ENCODE peak calls at places on chromosomes 5 and 9, in nine cellular contexts. N is stomach; Y is neural progenitor cell; P is Peyer's patch; Q is fibroblast of lung; O is WERI-Rb-1; M is endodermal cell; U is HepG2; K is CD4-positive, alpha-beta T cell. G is an unnamed sample.

GRCh38 chr9:32899181-32899580 is 102.2 kb downstream of the APTX start:
- DNase-seq in K (no peak), Y (no peak), P (no peak), U (no peak), O (no peak), Q (peak; percentile 56), M (no peak), N (no peak), G (no peak)

GRCh38 chr9:81717747-81718077 is 28.4 kb upstream of the TLE1 start:
- DNase-seq in P (no peak), N (no peak), O (no peak), Q (no peak), Y (no peak), M (no peak), U (no peak), K (no peak), G (no peak)

GRCh38 chr9:131276107-131276888 is at the start of gene FAM78A:
- DNase-seq in N (peak; percentile 57), K (peak; percentile 66), Q (peak; percentile 10), M (peak; percentile 81), P (peak; percentile 75), U (no peak), O (peak; percentile 53), Y (peak; percentile 63), G (peak; percentile 59)

GRCh38 chr9:14306672-14307646 is 7.0 kb downstream of the NFIB start:
- DNase-seq in O (no peak), U (no peak), Y (peak; percentile 7), M (no peak), N (no peak), P (no peak), Q (peak; percentile 79), K (no peak), G (peak; percentile 64)

GRCh38 chr9:85534340-85534739 is 207.4 kb downstream of the AGTPBP1 start:
- DNase-seq in U (no peak), O (no peak), Y (no peak), K (no peak), P (no peak), Q (no peak), M (no peak), N (no peak), G (no peak)

GRCh38 chr5:73895471-73895870 is 269.5 kb downstream of the ARHGEF28 start:
- DNase-seq in O (no peak), N (no peak), M (no peak), U (no peak), Q (no peak), Y (no peak), K (no peak), P (no peak), G (no peak)

GRCh38 chr5:60092671-60093422 is 199.3 kb upstream of the PDE4D start:
- DNase-seq in Y (no peak), O (no peak), M (no peak), K (no peak), P (no peak), N (no peak), U (peak; percentile 6), Q (peak; percentile 89), G (no peak)

GRCh38 chr5:38601133-38601842 is 44.8 kb upstream of the LIFR start:
- DNase-seq in P (no peak), N (peak; percentile 28), U (no peak), M (no peak), O (peak; percentile 17), Y (no peak), K (no peak), Q (no peak), G (peak; percentile 64)

GRCh38 chr9:121841771-121842611 is 190.6 kb downstream of the DAB2IP start:
- DNase-seq in Y (no peak), K (no peak), Q (peak; percentile 61), N (peak; percentile 10), O (no peak), M (peak; percentile 25), P (no peak), U (no peak), G (no peak)

GRCh38 chr5:113800686-113801085 is 287.2 kb downstream of the YTHDC2 start:
- DNase-seq in N (no peak), Q (no peak), M (no peak), P (no peak), K (no peak), O (no peak), U (no peak), Y (no peak), G (no peak)

GRCh38 chr9:38682713-38683112 is 37.2 kb downstream of the FAM240B start:
- DNase-seq in Y (peak; percentile 20), N (no peak), Q (peak; percentile 95), U (peak; percentile 54), K (no peak), O (no peak), P (no peak), M (peak; percentile 61), G (no peak)

GRCh38 chr9:8600914-8601680 is 801.5 kb upstream of the DMAC1 start:
- DNase-seq in P (no peak), M (no peak), U (no peak), K (no peak), Y (no peak), O (no peak), Q (no peak), N (no peak), G (no peak)

GRCh38 chr9:91077624-91078023 is 276.0 kb downstream of the SYK start:
- DNase-seq in Y (no peak), P (no peak), M (no peak), Q (no peak), U (no peak), K (no peak), N (no peak), O (no peak), G (no peak)

GRCh38 chr9:33167949-33168535 is 906 bp upstream of the B4GALT1 start:
- DNase-seq in M (peak; percentile 74), U (no peak), Q (no peak), P (peak; percentile 41), O (no peak), N (no peak), Y (no peak), K (no peak), G (no peak)

GRCh38 chr5:82176115-82176514 is 102.0 kb downstream of the RPS23 start:
- DNase-seq in N (no peak), M (no peak), O (no peak), Q (no peak), Y (no peak), K (no peak), U (no peak), P (no peak), G (no peak)

GRCh38 chr5:136035837-136036236 is 7.0 kb downstream of the TGFBI start:
- DNase-seq in Q (no peak), N (no peak), K (no peak), P (no peak), M (peak; percentile 20), U (no peak), Y (no peak), O (no peak), G (no peak)
- H3K27ac ChIP-seq in Q (no peak overlapping the region), N (peak overlapping the region; percentile 72), K (peak overlapping the region; percentile 5), P (peak overlapping the region; percentile 62), M (no peak overlapping the region), U (no peak overlapping the region), Y (no peak overlapping the region), O (no peak overlapping the region), G (peak overlapping the region; percentile 83)

GRCh38 chr5:132408965-132409364 is 39.5 kb downstream of the SLC22A5 start:
- DNase-seq in Y (no peak), M (no peak), N (no peak), K (no peak), Q (no peak), O (no peak), U (peak; percentile 64), P (no peak), G (no peak)

GRCh38 chr5:132407970-132408369 is 38.5 kb downstream of the SLC22A5 start:
- DNase-seq in Y (no peak), Q (no peak), O (no peak), U (no peak), N (no peak), K (no peak), P (no peak), M (no peak), G (no peak)

GRCh38 chr5:132411382-132411925 is 41.9 kb downstream of the SLC22A5 start:
- DNase-seq in M (no peak), N (peak; percentile 47), Q (no peak), O (no peak), Y (no peak), K (peak; percentile 44), U (no peak), P (peak; percentile 40), G (no peak)

GRCh38 chr5:132408456-132408855 is 38.9 kb downstream of the SLC22A5 start:
- DNase-seq in M (no peak), O (no peak), N (no peak), P (no peak), K (no peak), U (no peak), Q (no peak), Y (no peak), G (no peak)

GRCh38 chr5:132410451-132411381 is 41.2 kb downstream of the SLC22A5 start:
- DNase-seq in M (peak; percentile 94), K (peak; percentile 87), P (peak; percentile 80), N (peak; percentile 88), Q (peak; percentile 83), Y (peak; percentile 94), U (peak; percentile 60), O (peak; percentile 84), G (peak; percentile 87)
- TF ChIP-seq CTCF in M (peak; percentile 95), K (peak; percentile 74), P (peak; percentile 59), N (peak; percentile 60), Q (peak; percentile 42), Y (peak; percentile 76), U (peak; percentile 80), O (peak; percentile 84), G (peak; percentile 59)

GRCh38 chr9:6272229-6272597 is 56.0 kb upstream of the TPD52L3 start:
- DNase-seq in O (no peak), P (no peak), Q (peak; percentile 88), Y (peak; percentile 10), M (no peak), N (peak; percentile 34), K (no peak), U (peak; percentile 76), G (no peak)

GRCh38 chr9:6271508-6272228 is 56.1 kb downstream of the IL33 start:
- DNase-seq in P (no peak), O (no peak), M (no peak), U (no peak), Q (no peak), K (no peak), N (no peak), Y (no peak), G (no peak)

GRCh38 chr9:6268830-6269397 is 53.3 kb downstream of the IL33 start:
- DNase-seq in M (no peak), N (peak; percentile 68), O (no peak), U (no peak), P (no peak), Y (no peak), K (no peak), Q (no peak), G (no peak)

DNA sequence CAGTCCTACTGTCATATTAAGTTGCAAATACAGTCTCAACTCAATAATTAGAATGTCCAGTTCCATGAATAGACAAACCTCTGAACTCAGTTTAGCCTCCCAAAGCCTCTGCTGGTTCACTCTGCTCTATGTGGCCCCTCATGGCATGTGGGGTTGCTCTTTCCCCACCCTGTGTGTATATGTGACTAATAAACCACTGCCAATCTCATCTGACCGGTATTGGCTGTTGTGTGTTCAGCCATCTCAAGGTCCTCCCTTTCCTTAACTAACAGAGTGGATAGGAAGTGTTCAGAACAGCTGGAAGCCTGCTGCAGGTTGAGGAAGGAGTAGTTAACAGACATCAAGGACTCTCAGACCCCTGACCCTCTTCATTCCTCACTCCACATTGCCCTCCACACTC is 55.3 kb downstream of the IL33 start:
- DNase-seq in M (no peak), O (no peak), N (no peak), Q (no peak), U (no peak), K (no peak), Y (no peak), P (no peak), G (no peak)
- H3K27ac ChIP-seq in M (no peak overlapping the region), O (no peak overlapping the region), N (peak overlapping the region; percentile 56), Q (no peak overlapping the region), U (no peak overlapping the region), K (no peak overlapping the region), Y (no peak overlapping the region), P (no peak overlapping the region), G (no peak overlapping the region)

GRCh38 chr5:139774980-139775654 is 20.5 kb upstream of the PSD2 start:
- DNase-seq in U (peak; percentile 49), M (peak; percentile 99), P (peak; percentile 76), N (peak; percentile 77), Q (peak; percentile 57), O (peak; percentile 88), Y (peak; percentile 89), K (peak; percentile 83), G (peak; percentile 76)
- TF ChIP-seq CTCF in U (peak; percentile 86), M (peak; percentile 99), P (peak; percentile 67), N (peak; percentile 93), Q (peak; percentile 67), O (peak; percentile 88), Y (peak; percentile 85), K (peak; percentile 77), G (peak; percentile 83)